ENCODE peak calls at places on chromosomes 12 and 14, in ten cellular contexts. C, E, Z, I, T, U, X, B, G and Q are unnamed samples.

GRCh38 chr12:69904761-69905160 is 79.7 kb downstream of the MYRFL start:
- DNase-seq in I (peak; percentile 69), E (peak; percentile 31), T (no peak), G (no peak), B (no peak), X (no peak), Z (no peak), C (no peak), U (no peak), Q (no peak)

GRCh38 chr12:2009623-2010022 is 5.4 kb upstream of the DCP1B start:
- DNase-seq in B (no peak), C (no peak), X (no peak), T (no peak), E (no peak), I (no peak), U (no peak), G (no peak), Z (no peak), Q (no peak)

GRCh38 chr14:90388982-90389381 is 7.8 kb upstream of the CALM1 start:
- DNase-seq in X (no peak), I (no peak), T (no peak), G (no peak), B (no peak), E (no peak), U (no peak), C (no peak), Z (no peak), Q (no peak)

GRCh38 chr12:45415393-45415817 is 199.5 kb downstream of the ANO6 start:
- DNase-seq in U (peak; percentile 78), T (no peak), X (no peak), Z (peak; percentile 70), B (no peak), E (peak; percentile 100), C (no peak), I (peak; percentile 99), G (no peak), Q (no peak)

GRCh38 chr14:50797250-50798047 is 33.5 kb downstream of the NIN start:
- DNase-seq in X (no peak), G (no peak), C (no peak), I (no peak), Z (no peak), B (no peak), E (no peak), U (no peak), T (no peak), Q (no peak)

GRCh38 chr12:15928345-15928744 is 17.2 kb downstream of the DERA start:
- DNase-seq in X (no peak), Z (no peak), G (no peak), U (no peak), E (peak; percentile 88), I (peak; percentile 87), B (no peak), T (no peak), C (no peak), Q (no peak)

GRCh38 chr14:105092912-105093425 is 27.7 kb upstream of the GPR132 start:
- DNase-seq in U (peak; percentile 77), Z (no peak), B (no peak), I (peak; percentile 12), E (peak; percentile 64), C (no peak), X (peak; percentile 93), T (peak; percentile 66), G (peak; percentile 91), Q (peak; percentile 82)

GRCh38 chr12:92827836-92828431 is 101.2 kb downstream of the EEA1 start:
- DNase-seq in E (peak; percentile 33), I (peak; percentile 57), T (peak; percentile 74), G (no peak), X (peak; percentile 18), Z (no peak), B (peak; percentile 26), U (peak; percentile 36), C (peak; percentile 36), Q (no peak)

GRCh38 chr14:95482967-95483842 is 33.2 kb downstream of the SYNE3 start:
- DNase-seq in T (peak; percentile 56), U (peak; percentile 71), X (no peak), G (peak; percentile 85), I (peak; percentile 88), B (no peak), C (no peak), Z (no peak), E (peak; percentile 96), Q (no peak)

GRCh38 chr14:91606851-91607250 is 96.7 kb upstream of the PPP4R3A start:
- DNase-seq in Z (no peak), E (peak; percentile 2), X (no peak), B (no peak), G (no peak), C (no peak), T (no peak), U (no peak), I (no peak), Q (no peak)

DNA sequence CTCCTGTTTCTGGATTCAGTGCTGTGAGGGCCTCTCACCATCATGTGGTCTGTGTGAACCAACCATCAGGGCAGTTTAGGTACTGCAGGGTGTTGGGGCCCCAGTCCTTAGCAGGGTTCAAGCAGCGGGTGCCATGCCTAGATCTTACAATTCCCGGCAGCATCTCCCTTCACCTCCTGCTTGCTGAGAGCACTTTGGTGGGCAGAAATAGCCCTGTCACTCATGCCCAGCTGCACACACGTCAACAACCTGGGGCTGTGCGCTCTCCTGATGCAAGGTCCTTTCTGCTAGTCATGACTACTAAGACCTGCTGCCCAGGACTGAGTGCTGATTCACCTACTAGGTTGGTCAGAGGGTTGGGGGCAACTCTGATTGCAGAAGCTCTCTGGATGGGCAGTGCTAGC is 72.1 kb downstream of the NINJ2 start:
- DNase-seq in E (no peak), X (no peak), C (no peak), G (no peak), Z (peak; percentile 71), B (no peak), T (no peak), U (no peak), I (no peak), Q (peak; percentile 46)
- TF ChIP-seq CTCF in E (no peak), X (no peak), C (peak; percentile 3), G (no peak), Z (peak; percentile 30), B (no peak), T (no peak), U (no peak), I (no peak), Q (no peak)

DNA sequence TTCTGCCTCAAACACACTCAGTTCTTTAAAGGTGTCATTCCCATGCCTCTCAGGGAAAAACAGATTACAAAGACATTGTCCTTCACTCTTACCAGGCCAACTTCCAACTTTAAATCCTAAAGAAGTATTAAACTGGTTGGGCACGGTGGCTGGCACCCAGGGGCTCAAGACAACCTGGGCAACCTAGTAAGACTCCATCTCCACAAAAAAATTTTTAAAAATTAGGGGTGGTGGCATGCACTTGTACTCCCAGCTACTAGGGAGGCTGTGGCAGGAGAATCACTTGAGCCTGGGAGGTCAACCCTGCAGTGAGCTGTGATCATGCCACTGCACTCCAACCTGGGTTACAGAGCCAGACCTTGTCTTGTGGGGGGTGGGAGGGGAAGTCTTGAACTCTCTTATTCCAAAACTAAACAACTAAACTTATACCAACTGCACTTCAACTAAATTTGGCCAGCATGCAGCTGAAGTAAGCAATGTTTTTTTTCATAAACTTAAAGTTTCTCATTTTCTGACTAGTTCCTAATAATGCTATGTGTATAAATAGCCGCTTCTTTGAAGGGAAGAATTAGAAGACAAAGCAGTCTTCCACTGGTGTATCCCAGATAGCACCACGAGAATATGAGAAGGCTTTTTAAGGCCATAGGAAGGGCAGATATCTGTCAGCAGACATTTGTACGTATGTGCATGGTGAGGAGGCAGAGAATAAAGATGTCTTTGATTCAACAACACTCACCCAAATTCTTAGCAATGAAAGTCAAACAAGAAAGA is 2.4 kb downstream of the SLC11A2 start:
- DNase-seq in G (no peak), E (no peak), T (no peak), U (no peak), B (no peak), I (no peak), Z (no peak), X (no peak), C (no peak), Q (no peak)
- TF ChIP-seq CTCF in G (no peak), E (no peak), T (no peak), U (no peak), B (no peak), I (no peak), Z (no peak), X (no peak), C (no peak), Q (no peak)

DNA sequence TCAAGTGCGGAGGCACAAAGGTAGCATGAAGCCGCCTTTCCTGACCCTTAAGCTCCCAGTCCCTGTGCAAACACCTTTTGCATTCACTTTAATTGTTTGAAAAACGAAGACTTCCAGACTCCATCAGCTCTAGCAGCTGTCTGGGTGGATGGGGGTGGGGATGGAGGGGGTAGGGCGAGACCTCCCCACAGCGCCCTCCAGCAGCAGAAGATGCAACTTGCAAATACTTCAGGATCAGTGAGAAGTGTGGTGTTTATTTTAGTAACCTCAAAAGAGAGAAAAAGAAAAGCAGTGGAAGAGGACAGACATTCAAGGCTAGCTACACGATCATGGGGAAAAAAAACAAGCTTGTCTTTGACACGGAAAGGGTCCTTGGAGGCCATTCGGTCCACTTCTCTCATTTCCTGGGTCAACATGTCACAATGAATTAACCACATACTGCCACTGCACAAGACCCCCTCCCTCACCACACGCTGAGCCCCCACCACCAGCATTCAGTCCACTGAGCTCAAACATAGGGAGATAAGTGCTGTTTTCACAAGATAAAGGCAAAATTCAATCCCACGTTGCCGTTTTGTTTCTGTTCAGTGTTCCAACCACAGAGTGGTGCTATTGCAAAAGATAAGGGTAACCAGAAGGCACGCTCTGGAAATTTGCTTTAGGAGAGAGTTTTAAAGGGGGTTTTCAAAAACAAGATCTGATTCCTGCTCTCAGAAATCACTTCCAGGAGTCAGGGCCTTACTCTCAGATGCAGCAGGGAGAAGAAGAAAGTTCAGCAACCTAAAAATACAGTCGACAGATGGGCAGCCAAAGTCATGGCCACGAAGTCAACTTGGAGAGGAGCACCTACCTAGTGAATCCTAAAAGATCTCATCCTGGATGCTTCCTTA is 3.3 kb upstream of the NTF3 start:
- DNase-seq in X (no peak), U (no peak), E (no peak), G (no peak), Z (no peak), I (peak; percentile 44), T (no peak), C (no peak), B (peak; percentile 52), Q (no peak)
- TF ChIP-seq CTCF in X (no peak), U (no peak), E (peak; percentile 60), G (no peak), Z (no peak), I (peak; percentile 61), T (no peak), C (peak; percentile 32), B (no peak), Q (peak; percentile 85)

GRCh38 chr12:113955109-113955970 is 10.8 kb downstream of the RBM19 start:
- DNase-seq in C (no peak), G (no peak), Z (no peak), T (peak; percentile 47), E (no peak), X (no peak), U (peak; percentile 73), B (peak; percentile 72), I (peak; percentile 16), Q (no peak)
- TF ChIP-seq CTCF in C (peak; percentile 34), G (no peak), Z (no peak), T (no peak), E (peak; percentile 64), X (no peak), U (peak; percentile 60), B (peak; percentile 54), I (peak; percentile 78), Q (peak; percentile 73)

GRCh38 chr12:6684609-6685008 is 4.6 kb downstream of the ZNF384 start:
- DNase-seq in U (peak; percentile 56), C (peak; percentile 33), I (no peak), E (no peak), G (no peak), T (peak; percentile 41), Z (no peak), B (peak; percentile 36), X (no peak), Q (no peak)
- TF ChIP-seq CTCF in U (peak; percentile 67), C (peak; percentile 59), I (peak; percentile 63), E (peak; percentile 37), G (peak; percentile 37), T (peak; percentile 33), Z (peak; percentile 67), B (peak; percentile 40), X (peak; percentile 67), Q (peak; percentile 77)